ENCODE peak calls at places on chromosome 3, in six cellular contexts. N is SK-N-DZ; E is heart left ventricle; K is stimulated activated CD4-positive, alpha-beta T cell treated with anti-CD3 and anti-CD28 coated beads, TNF-alpha, amount 100 ng/mL, for 24 hours; D is stimulated activated CD8-positive, alpha-beta memory T cell treated with anti-CD3 and anti-CD28 coated beads, Interleukin-15, amount 100 ng/mL, for 4 hours; L is HS-27A. G is an unnamed sample.

GRCh38 chr3:30655187-30655812 is 48.9 kb downstream of the TGFBR2 start:
- DNase-seq in L (no peak), N (no peak), K (no peak), E (no peak), D (no peak), G (no peak)

GRCh38 chr3:187743195-187744141 is 1.8 kb downstream of the BCL6 start:
- DNase-seq in N (peak), E (peak), D (no peak), L (no peak), K (peak), G (no peak)

GRCh38 chr3:170529346-170529745 is 56.5 kb downstream of the SLC7A14 start:
- DNase-seq in L (no peak), E (no peak), K (no peak), N (no peak), D (no peak), G (no peak)

GRCh38 chr3:12193485-12194165 is 34.9 kb upstream of the TIMP4 start:
- DNase-seq in N (no peak), E (no peak), K (no peak), L (peak), D (no peak), G (no peak)

GRCh38 chr3:13071695-13072094 is 1.5 kb downstream of the IQSEC1 start:
- DNase-seq in E (no peak), L (no peak), N (no peak), D (no peak), K (no peak), G (no peak)

GRCh38 chr3:88812576-88812975 is 294.8 kb upstream of the EPHA3 start:
- DNase-seq in L (no peak), E (no peak), N (no peak), K (no peak), D (no peak), G (no peak)

GRCh38 chr3:61522064-61522463 is 39.3 kb upstream of the PTPRG start:
- DNase-seq in E (no peak), K (no peak), D (no peak), N (no peak), L (no peak), G (no peak)

GRCh38 chr3:183455064-183455463 is 26.6 kb upstream of the MCF2L2 start:
- DNase-seq in E (no peak), K (no peak), L (no peak), N (no peak), D (no peak), G (no peak)

GRCh38 chr3:172104471-172105072 is 65.2 kb downstream of the FNDC3B start:
- DNase-seq in K (no peak), E (no peak), N (no peak), D (no peak), L (no peak), G (no peak)

GRCh38 chr3:120198305-120198878 is 86.6 kb downstream of the GPR156 start:
- DNase-seq in E (no peak), K (no peak), D (no peak), N (peak), L (no peak), G (no peak)

GRCh38 chr3:89314454-89314853 is 207.0 kb downstream of the EPHA3 start:
- DNase-seq in N (no peak), K (no peak), D (no peak), L (no peak), E (no peak), G (no peak)

GRCh38 chr3:27352047-27352446 is 17.1 kb downstream of the NEK10 start:
- DNase-seq in N (no peak), D (no peak), E (no peak), K (no peak), L (no peak), G (no peak)

GRCh38 chr3:125436921-125437320 is 61.8 kb upstream of the ZNF148 start:
- DNase-seq in K (no peak), L (no peak), N (no peak), E (no peak), D (no peak), G (no peak)

GRCh38 chr3:102532901-102533300 is 98.1 kb downstream of the ZPLD1 start:
- DNase-seq in E (no peak), N (no peak), D (no peak), L (no peak), K (no peak), G (no peak)

GRCh38 chr3:78732471-78732870 is 1035.3 kb downstream of the ROBO1 start:
- DNase-seq in K (no peak), E (no peak), D (no peak), N (no peak), L (no peak), G (no peak)

GRCh38 chr3:24351779-24352469 is 142.7 kb downstream of the THRB start:
- DNase-seq in N (no peak), K (no peak), E (peak), D (no peak), L (peak), G (no peak)

GRCh38 chr3:65669163-65669875 is 369.4 kb downstream of the MAGI1 start:
- DNase-seq in L (no peak), E (no peak), N (no peak), D (no peak), K (no peak), G (no peak)

GRCh38 chr3:17052348-17052747 is 167.6 kb downstream of the PLCL2 start:
- DNase-seq in E (no peak), L (no peak), N (no peak), D (no peak), K (no peak), G (no peak)

GRCh38 chr3:176097036-176097435 is 1100.2 kb downstream of the TBL1XR1 start:
- DNase-seq in K (no peak), N (no peak), L (no peak), D (no peak), E (no peak), G (no peak)

GRCh38 chr3:23668430-23668904 is 137.3 kb upstream of the UBE2E1 start:
- DNase-seq in K (no peak), N (no peak), D (no peak), E (no peak), L (peak), G (no peak)

GRCh38 chr3:31880020-31880419 is 101.0 kb downstream of the OSBPL10 start:
- DNase-seq in E (no peak), D (no peak), K (no peak), N (no peak), L (no peak), G (no peak)

GRCh38 chr3:127729556-127730056 is 56.9 kb downstream of the ABTB1 start:
- DNase-seq in D (no peak), K (no peak), L (no peak), E (no peak), N (no peak), G (no peak)

GRCh38 chr3:150508401-150508800 is 37.9 kb downstream of the SERP1 start:
- DNase-seq in D (no peak), E (no peak), L (no peak), K (no peak), N (no peak), G (no peak)

G was measured in BE2C.